ENCODE peak calls at places on chromosomes 1 and 21, in six cellular contexts. N is left ventricle myocardium inferior, M is IMR-90, Z is kidney epithelial cell, U is Caco-2, G is pancreas. W is an unnamed sample.

GRCh38 chr1:98688110-98688739 is 26.7 kb downstream of the SNX7 start:
- DNase-seq in N (no peak), G (no peak), U (no peak), Z (no peak), M (no peak), W (no peak)

GRCh38 chr1:70819231-70819630 is 228.4 kb downstream of the PTGER3 start:
- DNase-seq in Z (no peak), M (no peak), U (no peak), N (no peak), G (no peak), W (no peak)

GRCh38 chr1:8396912-8397406 is 79.0 kb downstream of the SLC45A1 start:
- DNase-seq in U (no peak), Z (peak), M (peak), N (no peak), G (no peak), W (peak)

GRCh38 chr1:15412843-15413242 is 3.2 kb downstream of the EFHD2 start:
- DNase-seq in U (no peak), Z (no peak), M (no peak), G (no peak), N (no peak), W (no peak)

GRCh38 chr1:23422313-23422877 is 2.2 kb downstream of the TCEA3 start:
- DNase-seq in N (peak), G (peak), M (peak), U (no peak), Z (no peak), W (peak)

GRCh38 chr21:30990514-30991304 is 47.6 kb downstream of the KRTAP19-8 start:
- DNase-seq in U (no peak), M (no peak), N (no peak), Z (no peak), G (no peak), W (no peak)

GRCh38 chr1:84715620-84716019 is 25.4 kb upstream of the SSX2IP start:
- DNase-seq in M (no peak), Z (no peak), N (no peak), G (no peak), U (no peak), W (no peak)

GRCh38 chr1:84103197-84103992 is 40.7 kb upstream of the PRKACB start:
- DNase-seq in G (peak), M (peak), N (peak), Z (peak), U (no peak), W (peak)

GRCh38 chr1:1232224-1232800 is at the start of gene B3GALT6:
- DNase-seq in M (peak), N (no peak), U (no peak), Z (no peak), G (no peak), W (no peak)

GRCh38 chr1:114715952-114716303 is 643 bp downstream of the NRAS start:
- DNase-seq in U (no peak), Z (no peak), M (no peak), N (no peak), G (no peak), W (peak)

GRCh38 chr1:202056644-202057334 is 46.4 kb downstream of the ELF3 start:
- DNase-seq in G (peak), U (peak), Z (no peak), M (no peak), N (peak), W (no peak)

GRCh38 chr21:32585042-32585710 is at the start of gene TCP10L:
- DNase-seq in N (no peak), U (no peak), Z (no peak), M (no peak), G (no peak), W (no peak)

GRCh38 chr21:44889625-44890337 is 16.3 kb upstream of the PTTG1IP start:
- DNase-seq in G (no peak), U (no peak), Z (no peak), N (peak), M (no peak), W (no peak)

GRCh38 chr1:101756411-101756810 is 240.3 kb downstream of the OLFM3 start:
- DNase-seq in N (no peak), G (no peak), M (no peak), U (no peak), Z (no peak), W (no peak)

GRCh38 chr1:195141294-195141693 is 1466.9 kb downstream of the KCNT2 start:
- DNase-seq in G (no peak), N (no peak), Z (no peak), M (no peak), U (no peak), W (no peak)

GRCh38 chr1:209387969-209388329 is 195.6 kb upstream of the CAMK1G start:
- DNase-seq in M (peak), N (no peak), G (no peak), U (no peak), Z (no peak), W (peak)

GRCh38 chr1:23548704-23549143 is 10.6 kb downstream of the ID3 start:
- DNase-seq in M (peak), G (no peak), Z (no peak), N (peak), U (no peak), W (peak)

GRCh38 chr1:25695991-25696330 is 79.4 kb downstream of the MAN1C1 start:
- DNase-seq in M (peak), N (no peak), G (no peak), U (no peak), Z (peak), W (peak)

DNA sequence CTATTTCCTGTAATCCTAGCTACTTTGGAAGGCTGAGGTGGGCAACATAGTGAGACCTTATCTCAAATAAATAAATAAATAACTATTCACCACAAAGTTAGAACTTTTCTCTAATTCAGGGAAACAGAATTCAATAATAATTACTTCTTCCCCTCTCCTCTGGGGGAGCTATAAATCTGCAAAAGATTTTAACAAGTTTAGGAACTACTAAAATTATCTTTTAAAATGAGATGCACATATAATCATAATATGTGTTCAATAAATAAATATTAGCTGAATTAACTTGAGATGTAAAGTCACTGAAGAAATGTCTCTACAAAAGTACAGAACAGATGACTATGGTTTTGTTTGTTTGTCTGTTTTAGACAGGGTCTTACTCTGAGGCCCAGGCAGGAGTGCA is 14.1 kb downstream of the WDR47 start:
- DNase-seq in N (no peak), Z (no peak), M (no peak), U (no peak), G (no peak), W (no peak)
- TF ChIP-seq CTCF in N (peak), Z (no peak), M (peak), U (no peak), G (no peak), W (peak)

GRCh38 chr1:69518991-69519390 is 48.7 kb upstream of the LRRC7 start:
- DNase-seq in N (no peak), M (no peak), G (no peak), Z (no peak), U (no peak), W (peak)

GRCh38 chr1:69523032-69523431 is 44.7 kb upstream of the LRRC7 start:
- DNase-seq in U (no peak), N (no peak), M (peak), G (no peak), Z (peak), W (peak)

GRCh38 chr1:69524010-69524409 is 43.7 kb upstream of the LRRC7 start:
- DNase-seq in N (no peak), Z (no peak), M (peak), G (no peak), U (no peak), W (peak)

DNA sequence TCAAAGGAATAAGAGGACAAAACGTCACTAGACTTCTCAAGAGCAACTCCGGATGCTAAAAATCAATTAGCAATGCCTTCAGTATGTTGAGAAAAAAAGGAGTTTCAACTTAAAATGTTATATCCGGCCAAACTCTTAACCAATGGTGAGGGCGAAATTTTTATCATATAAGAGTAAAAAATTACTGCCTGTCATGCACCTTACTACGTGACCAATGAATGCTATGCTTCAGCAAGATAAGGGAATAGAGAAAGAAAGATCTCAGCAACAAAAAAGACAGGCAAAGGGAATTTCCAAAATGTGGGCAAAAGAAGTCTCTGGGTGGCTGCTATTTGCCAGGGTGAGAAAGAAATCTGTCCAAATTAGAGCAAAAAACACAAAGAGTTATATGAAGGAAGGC is 47.4 kb upstream of the LRRC7 start:
- DNase-seq in G (no peak), N (no peak), M (no peak), U (no peak), Z (no peak), W (no peak)
- TF ChIP-seq CTCF in G (no peak), N (no peak), M (no peak), U (no peak), Z (no peak), W (no peak)

GRCh38 chr1:206856674-206857464 is 8.6 kb upstream of the IL20 start:
- DNase-seq in N (no peak), M (no peak), Z (no peak), U (no peak), G (no peak), W (no peak)
- TF ChIP-seq CTCF in N (no peak), M (no peak), Z (no peak), U (peak), G (no peak), W (peak)

DNA sequence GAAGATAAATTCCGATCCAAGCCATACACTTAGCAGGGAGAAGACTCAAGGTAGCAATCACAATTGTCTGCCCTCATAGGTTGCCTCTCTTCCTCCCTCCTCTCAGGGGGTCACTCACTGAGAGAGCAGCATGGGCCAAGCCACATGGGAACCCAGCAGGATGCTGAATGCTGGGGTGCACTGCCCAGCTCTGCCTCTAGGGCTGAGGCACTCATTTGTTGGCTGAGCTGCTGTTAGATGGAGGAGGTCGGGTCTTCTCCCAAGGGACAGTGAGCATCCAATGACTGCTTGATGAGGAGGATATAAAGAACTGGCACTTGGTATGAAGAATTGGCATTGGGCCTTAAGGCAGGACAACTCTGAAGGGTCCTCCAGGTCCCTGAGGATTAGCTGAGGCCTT is 418.8 kb downstream of the SIPA1L2 start:
- DNase-seq in M (no peak), G (no peak), Z (no peak), U (no peak), N (no peak), W (no peak)
- TF ChIP-seq CTCF in M (no peak), G (no peak), Z (peak), U (peak), N (peak), W (peak)

GRCh38 chr1:31218705-31219104 is 21.0 kb downstream of the NKAIN1 start:
- DNase-seq in G (no peak), Z (no peak), M (no peak), U (no peak), N (no peak), W (no peak)

GRCh38 chr1:31219489-31219888 is 20.2 kb downstream of the NKAIN1 start:
- DNase-seq in G (no peak), M (no peak), Z (no peak), U (no peak), N (no peak), W (no peak)

GRCh38 chr1:31214316-31215082 is 25.2 kb downstream of the NKAIN1 start:
- DNase-seq in N (no peak), M (no peak), U (no peak), Z (no peak), G (no peak), W (no peak)

GRCh38 chr1:31216016-31216415 is 23.7 kb downstream of the NKAIN1 start:
- DNase-seq in M (peak), U (no peak), N (peak), Z (no peak), G (peak), W (peak)

DNA sequence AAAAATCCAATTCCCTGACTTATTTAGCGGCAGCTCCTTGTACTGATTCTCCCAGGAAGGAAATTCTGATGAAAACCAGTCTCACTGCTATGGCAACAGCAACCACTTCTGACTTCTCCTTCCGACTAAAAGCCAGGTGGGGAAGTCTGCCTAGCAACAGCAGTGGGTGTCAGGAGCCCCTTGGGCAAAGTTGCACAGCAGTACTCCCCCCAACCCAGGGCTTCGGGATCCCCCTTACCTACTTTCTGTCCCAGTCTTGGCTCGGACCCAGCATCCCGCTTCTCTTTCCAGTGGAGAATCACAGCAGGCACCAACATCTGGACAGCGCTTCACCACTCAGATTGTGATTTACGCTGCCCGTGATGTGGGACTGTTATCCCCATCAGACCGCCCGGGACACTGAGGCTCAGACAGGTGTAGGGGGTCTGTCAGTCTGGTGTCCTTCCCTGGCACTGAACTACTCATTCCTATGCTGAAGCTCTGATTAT is 24.6 kb downstream of the NKAIN1 start:
- DNase-seq in Z (no peak), M (no peak), N (no peak), U (no peak), G (no peak), W (peak)
- TF ChIP-seq CTCF in Z (no peak), M (no peak), N (no peak), U (no peak), G (no peak), W (no peak)

DNA sequence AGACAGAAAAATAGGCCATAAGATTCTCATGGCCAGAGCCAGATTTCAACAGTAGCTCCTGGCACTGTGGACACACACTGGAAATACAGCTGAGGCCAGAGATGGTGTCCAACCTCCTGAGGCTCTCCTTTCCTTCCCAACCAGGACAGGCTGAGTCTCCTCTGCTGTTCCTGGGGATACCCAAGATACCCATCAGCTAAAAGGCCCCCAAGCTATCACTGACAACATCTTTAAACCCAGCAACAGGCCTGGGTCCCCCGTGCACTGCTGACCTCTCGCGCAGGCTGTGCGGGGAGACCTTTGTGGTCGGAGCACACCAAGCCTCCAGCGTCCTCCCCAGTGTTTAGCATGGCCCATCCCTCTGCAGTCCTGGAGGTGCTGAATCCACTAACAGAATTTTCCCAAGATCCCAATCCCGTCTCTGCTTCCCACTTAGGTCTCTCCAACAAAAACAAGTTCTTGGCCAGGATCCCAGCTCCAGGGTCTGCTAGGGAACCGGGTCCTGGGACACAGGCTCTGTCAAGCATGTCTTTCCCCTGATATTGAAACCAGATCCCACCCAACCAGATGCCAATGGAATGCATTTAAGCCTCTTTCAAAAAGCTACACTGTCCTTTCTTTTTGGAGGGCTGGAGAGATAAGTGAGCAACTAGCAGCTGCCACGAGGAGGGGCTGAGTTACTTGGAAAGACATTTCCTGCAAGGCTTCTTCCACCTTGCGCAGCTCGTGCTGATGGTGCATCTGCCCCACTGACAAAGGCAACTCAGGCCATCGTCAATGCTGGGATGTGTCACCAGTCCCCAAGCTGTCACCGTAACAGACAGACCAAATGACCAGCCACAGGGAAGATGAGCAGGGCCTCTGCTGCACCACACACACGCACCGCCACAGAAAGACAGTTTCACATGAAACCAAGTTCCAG is 73.2 kb downstream of the BCAR3 start:
- DNase-seq in N (peak), Z (no peak), U (no peak), M (peak), G (no peak), W (no peak)
- TF ChIP-seq CTCF in N (peak), Z (no peak), U (no peak), M (no peak), G (no peak), W (no peak)

DNA sequence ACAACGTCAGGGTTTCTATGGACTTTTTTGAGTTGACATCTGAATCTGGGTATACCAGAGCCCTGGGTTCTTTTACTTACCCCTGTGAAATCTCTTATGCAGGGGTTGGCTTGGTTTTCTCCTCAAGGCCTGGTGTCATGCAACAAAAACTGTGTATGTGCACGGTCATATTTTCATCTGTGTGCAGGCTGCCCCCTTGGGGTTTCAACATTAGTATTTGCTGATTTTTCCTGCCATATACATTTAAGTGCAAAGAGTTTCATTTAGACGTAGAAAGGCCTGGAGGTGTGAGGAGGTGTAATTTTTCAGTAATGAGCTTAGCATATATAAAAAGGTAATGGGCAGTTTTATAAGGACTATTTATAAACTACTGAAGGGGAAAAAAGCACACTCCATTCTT is 21.9 kb upstream of the ZBTB18 start:
- DNase-seq in M (no peak), Z (no peak), U (no peak), N (no peak), G (no peak), W (peak)
- TF ChIP-seq CTCF in M (peak), Z (no peak), U (no peak), N (no peak), G (no peak), W (peak)

GRCh38 chr1:46690931-46691411 is 19.3 kb downstream of the TEX38 start:
- DNase-seq in U (no peak), N (no peak), Z (no peak), M (no peak), G (no peak), W (no peak)

GRCh38 chr1:46689897-46690296 is 18.2 kb downstream of the TEX38 start:
- DNase-seq in M (no peak), Z (no peak), U (no peak), N (no peak), G (no peak), W (no peak)

GRCh38 chr1:46689326-46689725 is 17.7 kb downstream of the TEX38 start:
- DNase-seq in M (no peak), U (no peak), G (no peak), Z (no peak), N (no peak), W (no peak)

GRCh38 chr1:46692806-46693770 is 21.4 kb downstream of the TEX38 start:
- DNase-seq in Z (no peak), M (no peak), N (no peak), U (no peak), G (no peak), W (no peak)

DNA sequence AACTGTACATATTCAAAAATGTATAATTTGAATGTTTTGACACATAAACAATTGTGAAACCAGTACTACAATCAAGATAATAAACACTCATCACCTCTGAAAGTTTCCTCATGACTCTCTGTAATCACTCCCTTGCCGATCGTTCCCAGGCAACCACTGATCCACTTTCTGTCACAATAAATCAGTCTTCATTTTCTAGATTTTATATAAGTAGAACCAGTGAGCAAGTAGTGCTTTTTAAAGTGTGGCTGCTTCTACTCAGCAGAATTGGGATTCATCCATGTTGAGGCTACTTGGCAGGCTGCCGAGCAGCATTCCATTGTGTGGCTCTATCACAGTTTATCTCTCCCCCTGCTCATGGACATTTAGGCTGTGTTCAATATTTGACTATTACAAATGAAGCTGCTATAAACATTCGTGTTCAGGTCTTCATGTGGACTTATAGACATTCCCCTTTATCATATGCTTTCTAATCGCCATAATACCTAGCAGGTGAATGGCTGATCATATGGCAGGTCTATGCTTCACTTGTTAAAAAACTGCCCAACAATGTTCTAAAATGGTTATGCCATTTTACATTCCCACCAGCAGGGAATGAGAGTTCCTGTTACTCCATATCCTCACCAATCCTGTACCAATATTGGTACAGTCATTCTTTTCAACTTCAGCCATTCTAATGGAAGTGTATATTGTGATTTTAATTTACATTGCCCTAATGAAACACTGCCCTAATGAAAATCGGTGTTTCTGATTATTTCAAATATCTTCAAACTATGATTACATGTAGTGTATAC is 20.5 kb downstream of the TEX38 start:
- DNase-seq in Z (no peak), M (peak), N (no peak), G (no peak), U (no peak), W (no peak)
- TF ChIP-seq CTCF in Z (peak), M (peak), N (peak), G (no peak), U (no peak), W (peak)

W was measured in foreskin fibroblast.